ENCODE peak calls at places on chromosomes 3 and 15, in eight cellular contexts. X, O, A, L, D, R, Y and F are unnamed samples.

GRCh38 chr3:161744366-161744765 is 247.8 kb downstream of the OTOL1 start:
- DNase-seq in X (no peak), O (no peak), A (no peak), L (no peak), D (no peak), R (no peak), Y (no peak), F (no peak)

GRCh38 chr15:66133247-66133646 is 120.3 kb downstream of the MEGF11 start:
- DNase-seq in X (no peak), O (no peak), A (no peak), L (no peak), D (no peak), R (no peak), Y (no peak), F (no peak)

GRCh38 chr3:111498022-111498421 is 44.0 kb upstream of the CD96 start:
- DNase-seq in X (no peak), O (no peak), A (no peak), L (no peak), D (no peak), R (no peak), Y (no peak), F (no peak)

GRCh38 chr3:183290216-183290615 is 37.2 kb downstream of the B3GNT5 start:
- DNase-seq in X (no peak), O (no peak), A (no peak), L (no peak), D (no peak), R (no peak), Y (no peak), F (no peak)

GRCh38 chr3:93988283-93988682 is 8.3 kb downstream of the ARL13B start:
- DNase-seq in X (no peak), O (no peak), A (no peak), L (no peak), D (no peak), R (no peak), Y (no peak), F (no peak)

GRCh38 chr3:62873672-62874397 is 1.4 kb downstream of the CADPS start:
- DNase-seq in X (no peak), O (peak), A (no peak), L (no peak), D (no peak), R (peak), Y (no peak), F (no peak)

GRCh38 chr3:71870966-71871512 is 86.1 kb upstream of the PROK2 start:
- DNase-seq in X (no peak), O (no peak), A (no peak), L (no peak), D (no peak), R (no peak), Y (no peak), F (no peak)

GRCh38 chr15:90557651-90558084 is 27.9 kb downstream of the CRTC3 start:
- DNase-seq in X (peak), O (peak), A (no peak), L (no peak), D (no peak), R (no peak), Y (peak), F (no peak)

GRCh38 chr3:54931182-54931581 is 3.3 kb upstream of the LRTM1 start:
- DNase-seq in X (no peak), O (no peak), A (no peak), L (no peak), D (no peak), R (no peak), Y (no peak), F (no peak)

GRCh38 chr3:148727242-148727641 is 29.5 kb downstream of the AGTR1 start:
- DNase-seq in X (no peak), O (no peak), A (peak), L (no peak), D (no peak), R (peak), Y (no peak), F (no peak)